ENCODE peak calls at places on chromosomes 11 and 22, in ten cellular contexts. One of them, this sample, is unnamed.
A peak's percentile ranks its signal among the peaks of the same experiment; 100 is the strongest.

GRCh38 chr11:73760066-73760679 is 701 bp downstream of the RAB6A start:
- DNase-seq in LNCaP clone FGC: no peak
- DNase-seq in right atrium auricular region: peak; percentile 62
- DNase-seq in endothelial cell: peak; percentile 36
- DNase-seq in thoracic aorta: peak; percentile 6
- DNase-seq in GM10248: peak; percentile 41
- DNase-seq in astrocyte of the cerebellum: no peak
- DNase-seq in dorsolateral prefrontal cortex: peak; percentile 61
- DNase-seq in bronchial epithelial cell: no peak
- DNase-seq in endothelial cell of umbilical vein: peak; percentile 49
- DNase-seq in this sample: no peak

GRCh38 chr11:68021167-68021787 is 9.2 kb upstream of the NDUFS8 start:
- DNase-seq in dorsolateral prefrontal cortex: no peak
- DNase-seq in endothelial cell of umbilical vein: no peak
- DNase-seq in GM10248: no peak
- DNase-seq in bronchial epithelial cell: no peak
- DNase-seq in right atrium auricular region: no peak
- DNase-seq in thoracic aorta: no peak
- DNase-seq in endothelial cell: no peak
- DNase-seq in LNCaP clone FGC: no peak
- DNase-seq in astrocyte of the cerebellum: no peak
- DNase-seq in this sample: no peak

GRCh38 chr11:65134240-65134951 is at the start of gene SYVN1:
- DNase-seq in GM10248: peak; percentile 92
- DNase-seq in astrocyte of the cerebellum: peak; percentile 60
- DNase-seq in right atrium auricular region: peak; percentile 94
- DNase-seq in endothelial cell of umbilical vein: peak; percentile 87
- DNase-seq in dorsolateral prefrontal cortex: peak; percentile 94
- DNase-seq in bronchial epithelial cell: peak; percentile 71
- DNase-seq in LNCaP clone FGC: peak; percentile 64
- DNase-seq in thoracic aorta: peak; percentile 65
- DNase-seq in endothelial cell: peak; percentile 76
- DNase-seq in this sample: peak; percentile 94

GRCh38 chr11:12201016-12201985 is 90.9 kb downstream of the MICAL2 start:
- DNase-seq in endothelial cell: peak; percentile 44
- DNase-seq in endothelial cell of umbilical vein: peak; percentile 99
- DNase-seq in bronchial epithelial cell: peak; percentile 71
- DNase-seq in GM10248: no peak
- DNase-seq in LNCaP clone FGC: no peak
- DNase-seq in astrocyte of the cerebellum: peak; percentile 47
- DNase-seq in right atrium auricular region: peak; percentile 91
- DNase-seq in dorsolateral prefrontal cortex: peak; percentile 58
- DNase-seq in thoracic aorta: peak; percentile 71
- DNase-seq in this sample: no peak

GRCh38 chr11:106238704-106239360 is 161.4 kb downstream of the AASDHPPT start:
- DNase-seq in GM10248: no peak
- DNase-seq in dorsolateral prefrontal cortex: no peak
- DNase-seq in bronchial epithelial cell: peak; percentile 49
- DNase-seq in right atrium auricular region: no peak
- DNase-seq in astrocyte of the cerebellum: no peak
- DNase-seq in LNCaP clone FGC: no peak
- DNase-seq in endothelial cell: no peak
- DNase-seq in thoracic aorta: no peak
- DNase-seq in endothelial cell of umbilical vein: no peak
- DNase-seq in this sample: no peak

GRCh38 chr11:123083623-123084029 is 21.7 kb upstream of the HSPA8 start:
- DNase-seq in dorsolateral prefrontal cortex: no peak
- DNase-seq in LNCaP clone FGC: peak; percentile 93
- DNase-seq in thoracic aorta: peak; percentile 80
- DNase-seq in right atrium auricular region: peak; percentile 94
- DNase-seq in endothelial cell of umbilical vein: peak; percentile 96
- DNase-seq in endothelial cell: peak; percentile 14
- DNase-seq in bronchial epithelial cell: peak; percentile 96
- DNase-seq in GM10248: no peak
- DNase-seq in astrocyte of the cerebellum: peak; percentile 91
- DNase-seq in this sample: no peak

GRCh38 chr22:17861909-17862308 is 87.6 kb upstream of the BID start:
- DNase-seq in endothelial cell of umbilical vein: no peak
- DNase-seq in LNCaP clone FGC: no peak
- DNase-seq in right atrium auricular region: no peak
- DNase-seq in dorsolateral prefrontal cortex: no peak
- DNase-seq in bronchial epithelial cell: no peak
- DNase-seq in astrocyte of the cerebellum: no peak
- DNase-seq in endothelial cell: no peak
- DNase-seq in thoracic aorta: no peak
- DNase-seq in GM10248: no peak
- DNase-seq in this sample: no peak

GRCh38 chr11:77276271-77276670 is 25.2 kb downstream of the GDPD4 start:
- DNase-seq in thoracic aorta: no peak
- DNase-seq in bronchial epithelial cell: no peak
- DNase-seq in right atrium auricular region: no peak
- DNase-seq in LNCaP clone FGC: no peak
- DNase-seq in endothelial cell of umbilical vein: no peak
- DNase-seq in GM10248: no peak
- DNase-seq in endothelial cell: no peak
- DNase-seq in astrocyte of the cerebellum: no peak
- DNase-seq in dorsolateral prefrontal cortex: no peak
- DNase-seq in this sample: no peak

GRCh38 chr11:8227156-8228152 is 36.2 kb downstream of the LMO1 start:
- DNase-seq in right atrium auricular region: no peak
- DNase-seq in astrocyte of the cerebellum: no peak
- DNase-seq in bronchial epithelial cell: peak; percentile 99
- DNase-seq in GM10248: no peak
- DNase-seq in thoracic aorta: no peak
- DNase-seq in endothelial cell of umbilical vein: no peak
- DNase-seq in LNCaP clone FGC: no peak
- DNase-seq in dorsolateral prefrontal cortex: no peak
- DNase-seq in endothelial cell: no peak
- DNase-seq in this sample: no peak

GRCh38 chr11:118610220-118610772 is 2.9 kb downstream of the PHLDB1 start:
- DNase-seq in thoracic aorta: no peak
- DNase-seq in LNCaP clone FGC: no peak
- DNase-seq in endothelial cell: no peak
- DNase-seq in right atrium auricular region: peak; percentile 57
- DNase-seq in GM10248: no peak
- DNase-seq in astrocyte of the cerebellum: no peak
- DNase-seq in endothelial cell of umbilical vein: peak; percentile 29
- DNase-seq in bronchial epithelial cell: no peak
- DNase-seq in dorsolateral prefrontal cortex: peak; percentile 39
- DNase-seq in this sample: no peak

GRCh38 chr11:120931057-120931779 is 92.7 kb upstream of the TBCEL start:
- DNase-seq in right atrium auricular region: no peak
- DNase-seq in GM10248: no peak
- DNase-seq in bronchial epithelial cell: no peak
- DNase-seq in thoracic aorta: no peak
- DNase-seq in endothelial cell of umbilical vein: no peak
- DNase-seq in LNCaP clone FGC: no peak
- DNase-seq in dorsolateral prefrontal cortex: no peak
- DNase-seq in endothelial cell: no peak
- DNase-seq in astrocyte of the cerebellum: no peak
- DNase-seq in this sample: no peak

GRCh38 chr11:70364745-70365535 is 33.4 kb upstream of the CTTN start:
- DNase-seq in thoracic aorta: no peak
- DNase-seq in LNCaP clone FGC: no peak
- DNase-seq in GM10248: no peak
- DNase-seq in dorsolateral prefrontal cortex: no peak
- DNase-seq in endothelial cell: no peak
- DNase-seq in bronchial epithelial cell: no peak
- DNase-seq in astrocyte of the cerebellum: no peak
- DNase-seq in endothelial cell of umbilical vein: no peak
- DNase-seq in right atrium auricular region: no peak
- DNase-seq in this sample: no peak

GRCh38 chr22:31872209-31872608 is 72.1 kb upstream of the YWHAH start:
- DNase-seq in astrocyte of the cerebellum: no peak
- DNase-seq in right atrium auricular region: no peak
- DNase-seq in thoracic aorta: no peak
- DNase-seq in bronchial epithelial cell: no peak
- DNase-seq in endothelial cell of umbilical vein: peak; percentile 31
- DNase-seq in LNCaP clone FGC: no peak
- DNase-seq in endothelial cell: peak; percentile 41
- DNase-seq in dorsolateral prefrontal cortex: no peak
- DNase-seq in GM10248: no peak
- DNase-seq in this sample: no peak
- TF ChIP-seq CTCF in astrocyte of the cerebellum: no peak
- TF ChIP-seq CTCF in right atrium auricular region: no peak
- TF ChIP-seq CTCF in thoracic aorta: no peak
- TF ChIP-seq CTCF in bronchial epithelial cell: no peak
- TF ChIP-seq CTCF in endothelial cell of umbilical vein: no peak
- TF ChIP-seq CTCF in LNCaP clone FGC: no peak
- TF ChIP-seq CTCF in endothelial cell: no peak
- TF ChIP-seq CTCF in dorsolateral prefrontal cortex: peak; percentile 20
- TF ChIP-seq CTCF in GM10248: no peak
- TF ChIP-seq CTCF in this sample: no peak

DNA sequence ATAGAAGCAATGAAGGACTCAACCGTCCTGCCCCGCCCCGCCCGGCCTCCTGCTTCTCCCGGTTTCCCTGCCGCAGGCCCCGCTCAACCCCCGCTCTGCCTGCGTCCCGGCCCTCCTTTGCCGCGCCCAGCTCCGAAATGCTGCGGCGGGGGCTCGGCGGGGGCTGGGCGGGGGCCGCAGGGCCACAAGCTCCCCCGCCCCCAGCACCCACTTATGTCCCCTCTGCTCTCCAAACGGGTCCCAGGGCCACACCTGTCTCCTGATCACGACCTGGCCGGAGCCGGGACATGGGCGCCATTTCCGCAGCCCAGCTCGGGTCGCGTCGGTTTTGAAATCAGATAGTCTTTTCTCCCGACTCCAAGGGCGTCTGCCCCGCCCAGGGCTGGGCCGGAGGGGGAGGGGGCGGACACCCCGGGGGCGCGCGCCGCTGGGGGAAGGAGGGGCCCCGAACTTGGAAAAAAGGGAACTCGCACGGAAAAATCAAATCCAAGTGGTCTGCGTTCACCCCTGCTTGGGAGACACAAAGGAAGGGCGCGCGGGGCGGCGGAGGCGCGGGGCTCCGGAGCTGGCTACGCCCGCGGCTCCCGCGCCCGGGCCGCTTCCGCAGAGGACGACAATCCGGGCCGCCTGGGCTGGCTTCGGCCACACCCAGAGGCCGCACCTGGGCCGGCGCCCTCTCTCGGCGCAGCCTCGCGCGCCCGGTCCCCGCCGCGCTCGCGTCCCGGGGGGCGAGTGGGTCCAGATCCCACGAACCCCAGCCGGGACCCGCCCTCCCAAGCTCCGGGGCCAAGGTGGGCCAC is 70.5 kb upstream of the EP300 start:
- DNase-seq in astrocyte of the cerebellum: no peak
- DNase-seq in GM10248: peak; percentile 81
- DNase-seq in LNCaP clone FGC: no peak
- DNase-seq in bronchial epithelial cell: peak; percentile 27
- DNase-seq in endothelial cell: peak; percentile 58
- DNase-seq in right atrium auricular region: peak; percentile 68
- DNase-seq in thoracic aorta: no peak
- DNase-seq in dorsolateral prefrontal cortex: peak; percentile 59
- DNase-seq in endothelial cell of umbilical vein: peak; percentile 17
- DNase-seq in this sample: no peak
- TF ChIP-seq CTCF in astrocyte of the cerebellum: no peak
- TF ChIP-seq CTCF in GM10248: peak; percentile 24
- TF ChIP-seq CTCF in LNCaP clone FGC: no peak
- TF ChIP-seq CTCF in bronchial epithelial cell: peak; percentile 28
- TF ChIP-seq CTCF in endothelial cell: no peak
- TF ChIP-seq CTCF in right atrium auricular region: no peak
- TF ChIP-seq CTCF in thoracic aorta: no peak
- TF ChIP-seq CTCF in dorsolateral prefrontal cortex: no peak
- TF ChIP-seq CTCF in endothelial cell of umbilical vein: no peak
- TF ChIP-seq CTCF in this sample: no peak

GRCh38 chr22:22400099-22400498 is 108.4 kb downstream of the ZNF280B start:
- DNase-seq in dorsolateral prefrontal cortex: no peak
- DNase-seq in bronchial epithelial cell: no peak
- DNase-seq in endothelial cell: no peak
- DNase-seq in astrocyte of the cerebellum: no peak
- DNase-seq in endothelial cell of umbilical vein: no peak
- DNase-seq in LNCaP clone FGC: no peak
- DNase-seq in GM10248: no peak
- DNase-seq in thoracic aorta: no peak
- DNase-seq in right atrium auricular region: no peak
- DNase-seq in this sample: no peak
- TF ChIP-seq CTCF in dorsolateral prefrontal cortex: no peak
- TF ChIP-seq CTCF in bronchial epithelial cell: no peak
- TF ChIP-seq CTCF in endothelial cell: no peak
- TF ChIP-seq CTCF in astrocyte of the cerebellum: no peak
- TF ChIP-seq CTCF in endothelial cell of umbilical vein: no peak
- TF ChIP-seq CTCF in LNCaP clone FGC: no peak
- TF ChIP-seq CTCF in GM10248: no peak
- TF ChIP-seq CTCF in thoracic aorta: no peak
- TF ChIP-seq CTCF in right atrium auricular region: no peak
- TF ChIP-seq CTCF in this sample: no peak

DNA sequence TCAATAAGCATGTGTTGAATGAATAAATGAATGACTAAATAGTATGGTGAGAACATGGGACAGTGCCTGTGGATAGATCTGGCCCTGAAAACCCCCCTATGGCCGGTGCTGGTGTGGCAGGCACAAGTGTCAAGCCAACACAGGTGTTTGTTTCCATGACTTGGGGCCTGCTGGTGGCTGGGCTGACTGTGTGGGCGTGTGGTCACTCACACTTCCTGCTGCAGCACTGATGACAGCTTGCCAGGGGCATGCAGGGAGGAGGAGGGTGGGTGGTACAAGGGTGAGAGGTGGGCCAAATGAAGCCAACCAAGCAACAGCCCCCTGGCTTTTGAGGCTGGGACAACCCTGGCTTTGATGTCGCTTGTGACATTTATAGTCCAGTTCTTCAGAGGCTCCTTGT is 30.3 kb upstream of the ABCC8 start:
- DNase-seq in bronchial epithelial cell: no peak
- DNase-seq in endothelial cell of umbilical vein: no peak
- DNase-seq in right atrium auricular region: no peak
- DNase-seq in GM10248: peak; percentile 53
- DNase-seq in endothelial cell: no peak
- DNase-seq in LNCaP clone FGC: no peak
- DNase-seq in thoracic aorta: no peak
- DNase-seq in astrocyte of the cerebellum: no peak
- DNase-seq in dorsolateral prefrontal cortex: no peak
- DNase-seq in this sample: no peak
- TF ChIP-seq CTCF in bronchial epithelial cell: no peak
- TF ChIP-seq CTCF in endothelial cell of umbilical vein: no peak
- TF ChIP-seq CTCF in right atrium auricular region: no peak
- TF ChIP-seq CTCF in GM10248: no peak
- TF ChIP-seq CTCF in endothelial cell: no peak
- TF ChIP-seq CTCF in LNCaP clone FGC: no peak
- TF ChIP-seq CTCF in thoracic aorta: no peak
- TF ChIP-seq CTCF in astrocyte of the cerebellum: no peak
- TF ChIP-seq CTCF in dorsolateral prefrontal cortex: no peak
- TF ChIP-seq CTCF in this sample: no peak

GRCh38 chr11:119729581-119730346 is 764 bp upstream of the NECTIN1 start:
- DNase-seq in right atrium auricular region: peak; percentile 84
- DNase-seq in GM10248: peak; percentile 40
- DNase-seq in dorsolateral prefrontal cortex: peak; percentile 73
- DNase-seq in endothelial cell: no peak
- DNase-seq in thoracic aorta: peak; percentile 21
- DNase-seq in endothelial cell of umbilical vein: peak; percentile 61
- DNase-seq in bronchial epithelial cell: peak; percentile 61
- DNase-seq in LNCaP clone FGC: peak; percentile 50
- DNase-seq in astrocyte of the cerebellum: no peak
- DNase-seq in this sample: no peak
- TF ChIP-seq CTCF in right atrium auricular region: no peak
- TF ChIP-seq CTCF in GM10248: no peak
- TF ChIP-seq CTCF in dorsolateral prefrontal cortex: peak; percentile 25
- TF ChIP-seq CTCF in endothelial cell: peak; percentile 10
- TF ChIP-seq CTCF in thoracic aorta: no peak
- TF ChIP-seq CTCF in endothelial cell of umbilical vein: no peak
- TF ChIP-seq CTCF in bronchial epithelial cell: no peak
- TF ChIP-seq CTCF in LNCaP clone FGC: no peak
- TF ChIP-seq CTCF in astrocyte of the cerebellum: no peak
- TF ChIP-seq CTCF in this sample: no peak

GRCh38 chr11:104997288-104997687 is 25.7 kb downstream of the CASP5 start:
- DNase-seq in bronchial epithelial cell: peak; percentile 4
- DNase-seq in dorsolateral prefrontal cortex: no peak
- DNase-seq in LNCaP clone FGC: no peak
- DNase-seq in GM10248: no peak
- DNase-seq in endothelial cell: no peak
- DNase-seq in astrocyte of the cerebellum: no peak
- DNase-seq in thoracic aorta: no peak
- DNase-seq in endothelial cell of umbilical vein: peak; percentile 1
- DNase-seq in right atrium auricular region: no peak
- DNase-seq in this sample: no peak
- TF ChIP-seq CTCF in bronchial epithelial cell: no peak
- TF ChIP-seq CTCF in dorsolateral prefrontal cortex: no peak
- TF ChIP-seq CTCF in LNCaP clone FGC: peak; percentile 36
- TF ChIP-seq CTCF in GM10248: no peak
- TF ChIP-seq CTCF in endothelial cell: no peak
- TF ChIP-seq CTCF in astrocyte of the cerebellum: no peak
- TF ChIP-seq CTCF in thoracic aorta: no peak
- TF ChIP-seq CTCF in endothelial cell of umbilical vein: no peak
- TF ChIP-seq CTCF in right atrium auricular region: no peak
- TF ChIP-seq CTCF in this sample: no peak

This sample was measured in D721Med.